ENCODE peak calls at places on chromosome 10, in five cellular contexts. One of them, this sample, is unnamed. For H3K9me3, the result is how much of the 10 kb centered on the place peaks cover.

GRCh38 chr10:62183442-62183841 is 85.2 kb downstream of the RTKN2 start:
- DNase-seq in K562: no peak
- DNase-seq in spleen: no peak
- DNase-seq in aorta: no peak
- DNase-seq in cardiac muscle cell: no peak
- DNase-seq in this sample: no peak

GRCh38 chr10:30819306-30820190 is 190.0 kb upstream of the LYZL2 start:
- DNase-seq in cardiac muscle cell: peak
- DNase-seq in spleen: peak
- DNase-seq in K562: no peak
- DNase-seq in aorta: no peak
- DNase-seq in this sample: no peak

GRCh38 chr10:112650588-112651030 is 203.6 kb downstream of the VTI1A start:
- DNase-seq in cardiac muscle cell: peak
- DNase-seq in aorta: no peak
- DNase-seq in spleen: no peak
- DNase-seq in K562: no peak
- DNase-seq in this sample: no peak

GRCh38 chr10:75094465-75094864 is 17.0 kb upstream of the SAMD8 start:
- DNase-seq in aorta: peak
- DNase-seq in K562: no peak
- DNase-seq in cardiac muscle cell: no peak
- DNase-seq in spleen: no peak
- DNase-seq in this sample: no peak

GRCh38 chr10:85080934-85081333 is 752.5 kb downstream of the CCSER2 start:
- DNase-seq in spleen: no peak
- DNase-seq in K562: no peak
- DNase-seq in aorta: no peak
- DNase-seq in cardiac muscle cell: no peak
- DNase-seq in this sample: no peak

GRCh38 chr10:96250349-96250748 is 21.0 kb downstream of the BLNK start:
- DNase-seq in spleen: no peak
- DNase-seq in cardiac muscle cell: no peak
- DNase-seq in K562: no peak
- DNase-seq in aorta: no peak
- DNase-seq in this sample: no peak

GRCh38 chr10:15043674-15044073 is at the start of gene OLAH:
- DNase-seq in aorta: no peak
- DNase-seq in cardiac muscle cell: peak
- DNase-seq in K562: no peak
- DNase-seq in spleen: no peak
- DNase-seq in this sample: no peak

GRCh38 chr10:31864834-31865518 is 63.7 kb downstream of the ARHGAP12 start:
- DNase-seq in spleen: no peak
- DNase-seq in K562: no peak
- DNase-seq in aorta: no peak
- DNase-seq in cardiac muscle cell: peak
- DNase-seq in this sample: no peak

GRCh38 chr10:7887417-7887816 is 69.1 kb downstream of the TAF3 start:
- DNase-seq in cardiac muscle cell: peak
- DNase-seq in spleen: no peak
- DNase-seq in aorta: no peak
- DNase-seq in K562: peak
- DNase-seq in this sample: no peak

GRCh38 chr10:8962249-8962648 is 907.8 kb downstream of the GATA3 start:
- DNase-seq in spleen: no peak
- DNase-seq in cardiac muscle cell: no peak
- DNase-seq in K562: no peak
- DNase-seq in aorta: no peak
- DNase-seq in this sample: no peak

GRCh38 chr10:97647556-97647955 is 7.1 kb downstream of the PI4K2A start:
- DNase-seq in spleen: no peak
- DNase-seq in K562: no peak
- DNase-seq in cardiac muscle cell: peak
- DNase-seq in aorta: no peak
- DNase-seq in this sample: no peak

GRCh38 chr10:128624656-128625530 is 498.7 kb upstream of the MKI67 start:
- DNase-seq in cardiac muscle cell: peak
- DNase-seq in K562: no peak
- DNase-seq in aorta: no peak
- DNase-seq in spleen: no peak
- DNase-seq in this sample: no peak

GRCh38 chr10:93509816-93510215 is 13.4 kb downstream of the CEP55 start:
- DNase-seq in spleen: no peak
- DNase-seq in aorta: no peak
- DNase-seq in K562: no peak
- DNase-seq in cardiac muscle cell: no peak
- DNase-seq in this sample: no peak

GRCh38 chr10:61899045-61899444 is 2.5 kb upstream of the ARID5B start:
- DNase-seq in cardiac muscle cell: peak
- DNase-seq in aorta: no peak
- DNase-seq in spleen: no peak
- DNase-seq in K562: no peak
- DNase-seq in this sample: no peak

GRCh38 chr10:87966454-87966853 is 103.0 kb downstream of the PTEN start:
- DNase-seq in K562: no peak
- DNase-seq in aorta: no peak
- DNase-seq in cardiac muscle cell: no peak
- DNase-seq in spleen: no peak
- DNase-seq in this sample: no peak

GRCh38 chr10:19749185-19749729 is 67.0 kb upstream of the PLXDC2 start:
- DNase-seq in cardiac muscle cell: peak
- DNase-seq in aorta: no peak
- DNase-seq in spleen: no peak
- DNase-seq in K562: no peak
- DNase-seq in this sample: no peak

GRCh38 chr10:133618851-133619250 is 7.7 kb downstream of the FRG2B start:
- DNase-seq in cardiac muscle cell: no peak
- DNase-seq in aorta: no peak
- DNase-seq in spleen: no peak
- DNase-seq in K562: no peak
- DNase-seq in this sample: no peak

GRCh38 chr10:95289003-95289920 is 1.5 kb downstream of the PDLIM1 start:
- DNase-seq in spleen: no peak
- DNase-seq in K562: peak
- DNase-seq in cardiac muscle cell: peak
- DNase-seq in aorta: no peak
- DNase-seq in this sample: no peak

GRCh38 chr10:14604181-14605142 is 170.2 kb downstream of the FAM107B start:
- DNase-seq in K562: peak
- DNase-seq in aorta: peak
- DNase-seq in spleen: peak
- DNase-seq in cardiac muscle cell: peak
- DNase-seq in this sample: peak

GRCh38 chr10:21732067-21732772 is 198.2 kb downstream of the MLLT10 start:
- DNase-seq in spleen: peak
- DNase-seq in cardiac muscle cell: peak
- DNase-seq in aorta: no peak
- DNase-seq in K562: peak
- DNase-seq in this sample: peak

GRCh38 chr10:50807851-50808776 is 68.4 kb downstream of the ASAH2B start:
- DNase-seq in K562: no peak
- DNase-seq in cardiac muscle cell: peak
- DNase-seq in spleen: no peak
- DNase-seq in aorta: no peak
- DNase-seq in this sample: no peak

GRCh38 chr10:99913831-99914235 is 95.9 kb downstream of the DNMBP start:
- DNase-seq in cardiac muscle cell: no peak
- DNase-seq in K562: no peak
- DNase-seq in spleen: no peak
- DNase-seq in aorta: no peak
- DNase-seq in this sample: no peak

GRCh38 chr10:131815366-131816156 is 85.2 kb upstream of the PPP2R2D start:
- DNase-seq in spleen: no peak
- DNase-seq in cardiac muscle cell: no peak
- DNase-seq in aorta: peak
- DNase-seq in K562: no peak
- DNase-seq in this sample: peak

GRCh38 chr10:88999629-89000028 is 9.0 kb downstream of the FAS start:
- DNase-seq in aorta: no peak
- DNase-seq in cardiac muscle cell: peak
- DNase-seq in spleen: no peak
- DNase-seq in K562: no peak
- DNase-seq in this sample: no peak

GRCh38 chr10:70272925-70273316 is 10.9 kb downstream of the NPFFR1 start:
- DNase-seq in aorta: no peak
- DNase-seq in K562: no peak
- DNase-seq in spleen: no peak
- DNase-seq in cardiac muscle cell: peak
- DNase-seq in this sample: no peak

GRCh38 chr10:51389415-51390342 is 309.7 kb downstream of the CSTF2T start:
- DNase-seq in spleen: no peak
- DNase-seq in cardiac muscle cell: peak
- DNase-seq in K562: peak
- DNase-seq in aorta: no peak
- DNase-seq in this sample: peak

GRCh38 chr10:74855439-74855838 is 29.0 kb downstream of the KAT6B start:
- DNase-seq in K562: no peak
- DNase-seq in cardiac muscle cell: no peak
- DNase-seq in aorta: no peak
- DNase-seq in spleen: no peak
- DNase-seq in this sample: no peak

GRCh38 chr10:79938728-79939380 is 10.1 kb downstream of the SFTPD start:
- DNase-seq in aorta: no peak
- DNase-seq in cardiac muscle cell: no peak
- DNase-seq in spleen: peak
- DNase-seq in K562: no peak
- DNase-seq in this sample: peak

GRCh38 chr10:73855413-73855812 is 18.9 kb downstream of the CAMK2G start:
- DNase-seq in aorta: no peak
- DNase-seq in spleen: no peak
- DNase-seq in cardiac muscle cell: no peak
- DNase-seq in K562: no peak
- DNase-seq in this sample: no peak

GRCh38 chr10:63267414-63268138 is 134.4 kb downstream of the NRBF2 start:
- DNase-seq in aorta: no peak
- DNase-seq in K562: peak
- DNase-seq in spleen: no peak
- DNase-seq in cardiac muscle cell: peak
- DNase-seq in this sample: peak

GRCh38 chr10:72334832-72335393 is 19.8 kb downstream of the DNAJB12 start:
- DNase-seq in aorta: peak
- DNase-seq in spleen: peak
- DNase-seq in cardiac muscle cell: peak
- DNase-seq in K562: no peak
- DNase-seq in this sample: peak

GRCh38 chr10:72334196-72334831 is 20.4 kb downstream of the DNAJB12 start:
- DNase-seq in spleen: peak
- DNase-seq in cardiac muscle cell: peak
- DNase-seq in K562: no peak
- DNase-seq in aorta: no peak
- DNase-seq in this sample: peak

GRCh38 chr10:72336259-72337038 is 18.3 kb downstream of the DNAJB12 start:
- DNase-seq in cardiac muscle cell: peak
- DNase-seq in spleen: peak
- DNase-seq in K562: no peak
- DNase-seq in aorta: no peak
- DNase-seq in this sample: peak

GRCh38 chr10:72337039-72337629 is 17.6 kb downstream of the DNAJB12 start:
- DNase-seq in aorta: peak
- DNase-seq in K562: peak
- DNase-seq in spleen: peak
- DNase-seq in cardiac muscle cell: peak
- DNase-seq in this sample: peak

DNA sequence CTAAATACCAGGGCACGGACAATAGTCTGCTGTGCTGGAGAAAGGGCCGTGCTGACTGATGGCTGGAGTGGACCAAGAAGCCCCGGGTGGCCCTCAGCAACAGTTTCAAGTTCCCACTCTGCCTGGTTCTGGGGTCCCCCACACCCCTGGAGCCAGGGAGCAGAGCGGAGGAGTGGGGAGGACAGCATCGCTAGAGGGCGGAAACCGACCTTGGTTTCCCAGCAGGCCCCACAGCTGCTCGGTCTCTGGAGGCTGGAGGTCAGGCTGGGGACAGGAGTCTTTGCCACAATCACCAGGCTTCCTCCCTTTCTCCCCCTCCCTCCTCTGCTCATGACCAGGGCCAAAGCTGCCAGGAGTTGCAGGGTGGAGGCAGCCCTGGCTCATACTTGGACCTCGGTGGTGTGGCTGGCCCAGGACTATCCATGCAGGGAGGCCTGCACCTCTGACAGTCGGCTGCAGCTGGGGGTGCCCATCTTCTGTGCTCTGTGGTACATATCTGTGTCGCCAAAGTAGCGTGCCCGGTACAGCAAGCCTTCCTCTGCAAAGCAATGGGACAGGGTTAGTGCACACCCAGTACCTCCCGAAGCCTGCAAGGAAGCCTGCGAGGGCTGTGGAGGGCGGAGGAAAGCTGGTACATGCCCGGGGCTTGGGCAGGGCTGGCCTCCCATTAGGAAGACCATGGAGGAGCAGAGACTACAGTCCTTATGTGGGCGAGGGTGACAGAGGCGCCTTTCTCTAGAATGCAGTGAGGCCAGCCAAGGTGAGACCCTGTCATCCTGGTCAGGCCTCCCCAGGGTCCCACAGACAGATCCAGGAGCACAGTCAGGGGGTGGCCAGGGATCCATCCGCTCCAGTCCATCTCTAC is 19.1 kb downstream of the DNAJB12 start:
- DNase-seq in spleen: peak
- DNase-seq in K562: no peak
- DNase-seq in aorta: peak
- DNase-seq in cardiac muscle cell: peak
- DNase-seq in this sample: peak
- H3K9me3 ChIP-seq in spleen: under half
- H3K9me3 ChIP-seq in K562: under half
- H3K9me3 ChIP-seq in aorta: under half
- H3K9me3 ChIP-seq in cardiac muscle cell: under half
- H3K9me3 ChIP-seq in this sample: under half

GRCh38 chr10:18554479-18554878 is 96.9 kb downstream of the NSUN6 start:
- DNase-seq in spleen: no peak
- DNase-seq in K562: no peak
- DNase-seq in aorta: no peak
- DNase-seq in cardiac muscle cell: no peak
- DNase-seq in this sample: no peak
- H3K9me3 ChIP-seq in spleen: under half
- H3K9me3 ChIP-seq in K562: under half
- H3K9me3 ChIP-seq in aorta: under half
- H3K9me3 ChIP-seq in cardiac muscle cell: under half
- H3K9me3 ChIP-seq in this sample: under half

DNA sequence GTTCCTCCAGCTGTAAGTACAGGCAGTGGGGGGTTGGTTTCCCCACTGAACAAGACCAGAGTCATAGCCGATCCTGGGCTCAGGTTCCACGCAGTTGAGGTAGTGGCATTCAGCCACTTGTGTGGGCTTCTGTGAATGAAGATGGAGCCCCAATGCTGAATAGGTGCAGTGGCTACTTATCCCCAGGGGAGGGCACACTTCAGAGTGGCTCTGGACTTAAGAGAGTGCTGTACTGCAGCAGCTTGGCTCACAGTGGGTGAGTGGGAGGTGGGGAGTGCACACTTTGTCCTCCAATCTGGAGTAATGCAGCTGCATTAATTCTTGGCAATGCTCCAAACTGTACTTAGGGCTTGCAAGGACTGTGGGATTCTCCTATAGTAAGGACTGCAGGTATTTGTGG is 81.9 kb downstream of the BUB3 start:
- DNase-seq in K562: no peak
- DNase-seq in spleen: no peak
- DNase-seq in aorta: no peak
- DNase-seq in cardiac muscle cell: peak
- DNase-seq in this sample: no peak
- H3K9me3 ChIP-seq in K562: under half
- H3K9me3 ChIP-seq in spleen: under half
- H3K9me3 ChIP-seq in aorta: under half
- H3K9me3 ChIP-seq in cardiac muscle cell: under half
- H3K9me3 ChIP-seq in this sample: under half

GRCh38 chr10:71940752-71941151 is 23.4 kb upstream of the CHST3 start:
- DNase-seq in spleen: no peak
- DNase-seq in cardiac muscle cell: no peak
- DNase-seq in K562: no peak
- DNase-seq in aorta: no peak
- DNase-seq in this sample: no peak
- H3K9me3 ChIP-seq in spleen: half or more
- H3K9me3 ChIP-seq in cardiac muscle cell: under half
- H3K9me3 ChIP-seq in K562: under half
- H3K9me3 ChIP-seq in aorta: under half
- H3K9me3 ChIP-seq in this sample: under half

This sample was measured in testis.